ENCODE peak calls at places on chromosomes 2 and 18, in ten cellular contexts. One of them, this sample, is unnamed.

GRCh38 chr2:196427996-196428634 is 211.4 kb upstream of the CCDC150 start:
- DNase-seq in fibroblast of lung: no peak
- DNase-seq in AG04450: no peak
- DNase-seq in progenitor cell of endocrine pancreas: no peak
- DNase-seq in PC-9: no peak
- DNase-seq in psoas muscle: no peak
- DNase-seq in lung: no peak
- DNase-seq in neural crest cell: no peak
- DNase-seq in left ventricle myocardium inferior: no peak
- DNase-seq in fibroblast of pulmonary artery: peak
- DNase-seq in this sample: no peak

GRCh38 chr2:31765078-31765835 is 184.5 kb upstream of the SRD5A2 start:
- DNase-seq in psoas muscle: no peak
- DNase-seq in PC-9: no peak
- DNase-seq in fibroblast of lung: no peak
- DNase-seq in lung: no peak
- DNase-seq in AG04450: no peak
- DNase-seq in fibroblast of pulmonary artery: no peak
- DNase-seq in left ventricle myocardium inferior: no peak
- DNase-seq in progenitor cell of endocrine pancreas: no peak
- DNase-seq in neural crest cell: no peak
- DNase-seq in this sample: no peak

GRCh38 chr2:218259099-218259921 is 1.5 kb upstream of the GPBAR1 start:
- DNase-seq in left ventricle myocardium inferior: peak
- DNase-seq in lung: peak
- DNase-seq in fibroblast of pulmonary artery: peak
- DNase-seq in PC-9: no peak
- DNase-seq in progenitor cell of endocrine pancreas: no peak
- DNase-seq in neural crest cell: no peak
- DNase-seq in psoas muscle: peak
- DNase-seq in fibroblast of lung: peak
- DNase-seq in AG04450: no peak
- DNase-seq in this sample: no peak

GRCh38 chr2:234960091-234961088 is 8.6 kb downstream of the SH3BP4 start:
- DNase-seq in PC-9: peak
- DNase-seq in AG04450: no peak
- DNase-seq in progenitor cell of endocrine pancreas: no peak
- DNase-seq in fibroblast of pulmonary artery: peak
- DNase-seq in fibroblast of lung: peak
- DNase-seq in psoas muscle: no peak
- DNase-seq in left ventricle myocardium inferior: no peak
- DNase-seq in neural crest cell: no peak
- DNase-seq in lung: no peak
- DNase-seq in this sample: no peak

GRCh38 chr2:238501311-238501710 is 74.6 kb downstream of the ASB1 start:
- DNase-seq in left ventricle myocardium inferior: no peak
- DNase-seq in neural crest cell: no peak
- DNase-seq in PC-9: no peak
- DNase-seq in fibroblast of lung: no peak
- DNase-seq in fibroblast of pulmonary artery: no peak
- DNase-seq in progenitor cell of endocrine pancreas: no peak
- DNase-seq in psoas muscle: peak
- DNase-seq in lung: no peak
- DNase-seq in AG04450: no peak
- DNase-seq in this sample: no peak

GRCh38 chr2:8242734-8243133 is 439.1 kb upstream of the ID2 start:
- DNase-seq in neural crest cell: no peak
- DNase-seq in left ventricle myocardium inferior: no peak
- DNase-seq in lung: no peak
- DNase-seq in psoas muscle: no peak
- DNase-seq in progenitor cell of endocrine pancreas: no peak
- DNase-seq in fibroblast of lung: peak
- DNase-seq in PC-9: no peak
- DNase-seq in fibroblast of pulmonary artery: peak
- DNase-seq in AG04450: no peak
- DNase-seq in this sample: no peak

GRCh38 chr2:42953216-42953615 is 160.8 kb upstream of the HAAO start:
- DNase-seq in neural crest cell: no peak
- DNase-seq in left ventricle myocardium inferior: no peak
- DNase-seq in progenitor cell of endocrine pancreas: no peak
- DNase-seq in AG04450: no peak
- DNase-seq in fibroblast of lung: no peak
- DNase-seq in fibroblast of pulmonary artery: no peak
- DNase-seq in lung: no peak
- DNase-seq in psoas muscle: no peak
- DNase-seq in PC-9: no peak
- DNase-seq in this sample: no peak

GRCh38 chr2:113716291-113716690 is 40.2 kb downstream of the SLC35F5 start:
- DNase-seq in progenitor cell of endocrine pancreas: no peak
- DNase-seq in neural crest cell: no peak
- DNase-seq in fibroblast of lung: peak
- DNase-seq in PC-9: no peak
- DNase-seq in AG04450: no peak
- DNase-seq in left ventricle myocardium inferior: no peak
- DNase-seq in lung: no peak
- DNase-seq in psoas muscle: no peak
- DNase-seq in fibroblast of pulmonary artery: peak
- DNase-seq in this sample: no peak

GRCh38 chr18:2894841-2895370 is 48.1 kb downstream of the EMILIN2 start:
- DNase-seq in left ventricle myocardium inferior: no peak
- DNase-seq in fibroblast of pulmonary artery: no peak
- DNase-seq in AG04450: no peak
- DNase-seq in progenitor cell of endocrine pancreas: no peak
- DNase-seq in PC-9: no peak
- DNase-seq in fibroblast of lung: no peak
- DNase-seq in psoas muscle: no peak
- DNase-seq in neural crest cell: no peak
- DNase-seq in lung: no peak
- DNase-seq in this sample: no peak

GRCh38 chr2:162473-163135 is 101.2 kb downstream of the SH3YL1 start:
- DNase-seq in PC-9: peak
- DNase-seq in AG04450: no peak
- DNase-seq in left ventricle myocardium inferior: no peak
- DNase-seq in lung: no peak
- DNase-seq in psoas muscle: no peak
- DNase-seq in neural crest cell: no peak
- DNase-seq in fibroblast of pulmonary artery: no peak
- DNase-seq in fibroblast of lung: no peak
- DNase-seq in progenitor cell of endocrine pancreas: no peak
- DNase-seq in this sample: no peak

GRCh38 chr2:241465543-241465942 is 42.8 kb downstream of the STK25 start:
- DNase-seq in PC-9: no peak
- DNase-seq in neural crest cell: no peak
- DNase-seq in psoas muscle: no peak
- DNase-seq in progenitor cell of endocrine pancreas: no peak
- DNase-seq in fibroblast of pulmonary artery: no peak
- DNase-seq in fibroblast of lung: no peak
- DNase-seq in left ventricle myocardium inferior: no peak
- DNase-seq in AG04450: no peak
- DNase-seq in lung: no peak
- DNase-seq in this sample: no peak

GRCh38 chr2:138632066-138632465 is 130.5 kb downstream of the SPOPL start:
- DNase-seq in PC-9: no peak
- DNase-seq in neural crest cell: no peak
- DNase-seq in progenitor cell of endocrine pancreas: no peak
- DNase-seq in left ventricle myocardium inferior: no peak
- DNase-seq in AG04450: no peak
- DNase-seq in lung: no peak
- DNase-seq in fibroblast of lung: peak
- DNase-seq in fibroblast of pulmonary artery: peak
- DNase-seq in psoas muscle: no peak
- DNase-seq in this sample: no peak

GRCh38 chr2:99651930-99652670 is 162.3 kb upstream of the REV1 start:
- DNase-seq in left ventricle myocardium inferior: no peak
- DNase-seq in progenitor cell of endocrine pancreas: no peak
- DNase-seq in lung: no peak
- DNase-seq in psoas muscle: no peak
- DNase-seq in fibroblast of pulmonary artery: no peak
- DNase-seq in fibroblast of lung: peak
- DNase-seq in PC-9: no peak
- DNase-seq in AG04450: peak
- DNase-seq in neural crest cell: no peak
- DNase-seq in this sample: no peak

DNA sequence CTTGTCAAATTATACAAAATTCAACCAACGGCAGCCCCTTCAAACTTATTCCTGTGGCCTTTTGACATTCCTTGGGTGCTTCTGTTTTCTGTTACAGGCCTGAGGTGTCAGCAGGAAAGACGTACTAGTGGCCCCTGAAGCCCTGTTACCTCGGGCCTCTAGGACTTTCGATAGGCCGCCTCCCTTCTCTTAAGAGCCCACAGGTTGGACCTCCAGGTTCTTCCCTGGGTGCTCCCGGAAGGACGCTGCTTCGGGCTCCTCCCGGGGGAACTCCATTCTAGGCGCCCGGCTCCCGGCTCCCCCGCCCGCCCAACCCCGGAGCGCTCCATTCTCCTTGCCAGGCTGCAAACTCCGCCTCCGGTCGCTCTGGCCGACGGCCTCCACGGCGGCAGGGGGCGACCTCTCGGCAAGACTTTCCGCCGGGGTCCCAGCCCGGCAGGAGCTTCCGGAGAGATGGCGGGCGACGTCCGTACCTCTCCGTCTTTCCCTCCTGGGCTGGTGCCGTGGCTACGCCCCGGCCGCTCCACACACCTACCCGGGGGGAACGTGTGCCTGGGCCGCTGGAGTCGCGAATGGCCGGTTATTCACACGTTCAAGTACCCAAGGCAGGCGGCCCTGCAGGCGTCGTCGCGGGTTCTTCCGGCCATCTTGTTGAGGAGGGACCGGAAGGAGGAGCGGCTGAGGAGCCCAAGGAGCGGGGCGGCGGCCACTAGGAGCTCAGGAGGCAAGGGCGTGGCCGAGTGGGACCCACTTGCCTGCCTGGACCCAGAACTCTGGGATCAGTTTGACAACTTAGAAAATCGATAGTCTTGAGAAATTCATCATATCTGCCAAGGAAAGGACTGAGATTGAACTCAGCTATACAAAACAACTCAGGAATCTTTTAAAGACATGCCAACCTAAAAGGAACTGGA is 27.5 kb downstream of the BOLA3 start:
- DNase-seq in lung: peak
- DNase-seq in fibroblast of pulmonary artery: peak
- DNase-seq in left ventricle myocardium inferior: peak
- DNase-seq in progenitor cell of endocrine pancreas: no peak
- DNase-seq in fibroblast of lung: peak
- DNase-seq in psoas muscle: peak
- DNase-seq in neural crest cell: no peak
- DNase-seq in PC-9: peak
- DNase-seq in AG04450: peak
- DNase-seq in this sample: peak
- TF ChIP-seq CTCF in lung: peak
- TF ChIP-seq CTCF in fibroblast of pulmonary artery: peak
- TF ChIP-seq CTCF in left ventricle myocardium inferior: peak
- TF ChIP-seq CTCF in progenitor cell of endocrine pancreas: peak
- TF ChIP-seq CTCF in fibroblast of lung: peak
- TF ChIP-seq CTCF in psoas muscle: peak
- TF ChIP-seq CTCF in neural crest cell: no peak
- TF ChIP-seq CTCF in PC-9: peak
- TF ChIP-seq CTCF in AG04450: peak
- TF ChIP-seq CTCF in this sample: peak

DNA sequence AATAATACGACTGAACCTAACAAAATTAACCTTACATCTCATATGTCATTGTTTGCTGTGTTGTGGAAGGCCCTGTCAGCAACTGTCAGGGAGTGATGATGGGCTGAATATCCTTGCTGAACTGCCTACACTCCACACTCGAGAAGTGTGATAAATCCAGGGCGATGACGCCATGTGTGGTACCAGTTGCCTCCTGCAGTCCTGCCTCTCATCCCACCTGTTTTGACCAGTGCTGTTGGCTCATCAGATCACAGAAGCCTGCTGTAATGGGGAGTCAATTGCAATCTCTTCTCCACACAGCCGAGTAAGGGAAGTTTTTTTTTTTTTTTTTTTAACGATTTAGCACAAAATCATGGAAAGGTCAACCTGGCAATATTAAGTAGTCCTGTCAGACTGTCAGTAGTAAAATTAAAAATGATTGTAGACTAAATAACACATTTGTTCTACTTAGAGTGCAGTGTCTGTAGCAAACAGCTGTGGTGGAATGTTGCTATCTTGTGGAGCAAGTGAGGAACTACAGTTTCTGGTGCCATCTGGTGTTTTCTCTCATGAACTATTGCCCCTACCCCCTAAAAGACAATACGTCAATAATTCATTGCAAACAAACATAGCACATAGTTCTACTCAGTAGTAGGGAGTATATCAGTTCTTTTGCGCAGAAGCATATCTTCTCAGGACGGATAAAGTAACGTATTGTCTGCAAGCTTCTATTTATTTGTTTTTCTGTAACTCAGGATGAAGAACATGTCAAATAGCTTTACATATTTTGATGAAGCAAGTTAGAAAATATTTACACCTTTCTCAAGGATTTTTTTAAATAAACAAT is 347.6 kb downstream of the CTNNA2 start:
- DNase-seq in progenitor cell of endocrine pancreas: no peak
- DNase-seq in psoas muscle: no peak
- DNase-seq in lung: no peak
- DNase-seq in left ventricle myocardium inferior: no peak
- DNase-seq in neural crest cell: no peak
- DNase-seq in fibroblast of pulmonary artery: peak
- DNase-seq in PC-9: no peak
- DNase-seq in AG04450: no peak
- DNase-seq in fibroblast of lung: peak
- DNase-seq in this sample: no peak
- TF ChIP-seq CTCF in progenitor cell of endocrine pancreas: peak
- TF ChIP-seq CTCF in psoas muscle: no peak
- TF ChIP-seq CTCF in lung: no peak
- TF ChIP-seq CTCF in left ventricle myocardium inferior: peak
- TF ChIP-seq CTCF in neural crest cell: peak
- TF ChIP-seq CTCF in fibroblast of pulmonary artery: no peak
- TF ChIP-seq CTCF in PC-9: peak
- TF ChIP-seq CTCF in AG04450: peak
- TF ChIP-seq CTCF in fibroblast of lung: peak
- TF ChIP-seq CTCF in this sample: peak

DNA sequence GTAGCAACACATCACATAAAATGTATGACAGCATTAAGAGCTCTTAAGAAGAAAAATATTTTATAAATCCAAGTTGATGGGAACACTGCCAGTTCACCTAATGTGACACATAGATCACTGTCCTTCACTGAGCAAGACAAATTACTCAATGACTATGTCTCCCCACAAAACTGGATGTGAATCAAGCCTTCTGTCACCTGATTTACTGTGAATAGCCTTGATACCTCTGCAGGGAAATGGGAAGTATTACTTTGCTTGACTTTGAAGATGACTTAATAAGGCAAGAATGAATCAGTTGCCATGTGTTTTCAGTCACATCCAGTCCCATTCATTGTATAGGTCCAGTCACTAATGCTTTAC is 94.6 kb downstream of the NYAP2 start:
- DNase-seq in neural crest cell: no peak
- DNase-seq in left ventricle myocardium inferior: no peak
- DNase-seq in fibroblast of lung: peak
- DNase-seq in progenitor cell of endocrine pancreas: no peak
- DNase-seq in PC-9: no peak
- DNase-seq in fibroblast of pulmonary artery: no peak
- DNase-seq in AG04450: no peak
- DNase-seq in psoas muscle: no peak
- DNase-seq in lung: no peak
- DNase-seq in this sample: no peak
- TF ChIP-seq CTCF in neural crest cell: no peak
- TF ChIP-seq CTCF in left ventricle myocardium inferior: no peak
- TF ChIP-seq CTCF in fibroblast of lung: no peak
- TF ChIP-seq CTCF in progenitor cell of endocrine pancreas: no peak
- TF ChIP-seq CTCF in PC-9: no peak
- TF ChIP-seq CTCF in fibroblast of pulmonary artery: no peak
- TF ChIP-seq CTCF in AG04450: no peak
- TF ChIP-seq CTCF in psoas muscle: no peak
- TF ChIP-seq CTCF in lung: no peak
- TF ChIP-seq CTCF in this sample: no peak

GRCh38 chr2:133566967-133567645 is 1.2 kb downstream of the NCKAP5 start:
- DNase-seq in lung: peak
- DNase-seq in fibroblast of lung: peak
- DNase-seq in PC-9: no peak
- DNase-seq in neural crest cell: no peak
- DNase-seq in progenitor cell of endocrine pancreas: no peak
- DNase-seq in fibroblast of pulmonary artery: peak
- DNase-seq in AG04450: peak
- DNase-seq in psoas muscle: peak
- DNase-seq in left ventricle myocardium inferior: peak
- DNase-seq in this sample: no peak
- TF ChIP-seq CTCF in lung: no peak
- TF ChIP-seq CTCF in fibroblast of lung: no peak
- TF ChIP-seq CTCF in PC-9: no peak
- TF ChIP-seq CTCF in neural crest cell: no peak
- TF ChIP-seq CTCF in progenitor cell of endocrine pancreas: no peak
- TF ChIP-seq CTCF in fibroblast of pulmonary artery: no peak
- TF ChIP-seq CTCF in AG04450: no peak
- TF ChIP-seq CTCF in psoas muscle: no peak
- TF ChIP-seq CTCF in left ventricle myocardium inferior: no peak
- TF ChIP-seq CTCF in this sample: no peak

This sample was measured in glutamatergic neuron.